ENCODE peak calls at places on chromosomes 2 and 18, in six cellular contexts. F is H1, D is SK-N-SH, E is HepG2, I is GM12878, N is K562. Z is an unnamed sample.

GRCh38 chr2:86603892-86604291 is 19.8 kb downstream of the RNF103 start:
- DNase-seq in D (no peak), F (no peak), N (no peak), I (no peak), E (no peak), Z (no peak)

GRCh38 chr2:128638311-128638710 is 319.6 kb upstream of the HS6ST1 start:
- DNase-seq in I (no peak), E (no peak), D (no peak), F (peak; percentile 52), N (no peak), Z (no peak)

GRCh38 chr18:64717026-64717425 is 568.1 kb upstream of the LINC00305 start:
- DNase-seq in I (no peak), E (no peak), D (no peak), N (no peak), F (no peak), Z (no peak)

GRCh38 chr2:144210076-144210475 is 309.8 kb downstream of the ZEB2 start:
- DNase-seq in E (no peak), F (no peak), N (no peak), D (no peak), I (no peak), Z (no peak)

GRCh38 chr18:3931542-3932112 is 481.7 kb downstream of the TGIF1 start:
- DNase-seq in I (no peak), D (no peak), E (no peak), N (no peak), F (no peak), Z (no peak)

GRCh38 chr2:105175231-105175630 is 66.3 kb upstream of the GPR45 start:
- DNase-seq in D (no peak), E (no peak), I (no peak), N (no peak), F (no peak), Z (no peak)

GRCh38 chr2:238426568-238427434 is at the start of gene ASB1:
- DNase-seq in E (peak; percentile 73), I (peak; percentile 33), N (peak; percentile 83), F (peak; percentile 90), D (peak; percentile 97), Z (peak; percentile 84)

GRCh38 chr2:181126311-181126710 is 145.9 kb downstream of the UBE2E3 start:
- DNase-seq in D (no peak), I (no peak), F (no peak), E (no peak), N (no peak), Z (no peak)

GRCh38 chr2:1793868-1794445 is 49.6 kb upstream of the PXDN start:
- DNase-seq in I (no peak), E (no peak), F (no peak), N (no peak), D (no peak), Z (no peak)

GRCh38 chr2:183488421-183488820 is 364.2 kb downstream of the NUP35 start:
- DNase-seq in I (no peak), F (no peak), D (no peak), E (no peak), N (no peak), Z (no peak)
- TF ChIP-seq POLR2AphosphoS5 in I (no peak), F (no peak), D (no peak), E (no peak), N (no peak), Z (no peak)

DNA sequence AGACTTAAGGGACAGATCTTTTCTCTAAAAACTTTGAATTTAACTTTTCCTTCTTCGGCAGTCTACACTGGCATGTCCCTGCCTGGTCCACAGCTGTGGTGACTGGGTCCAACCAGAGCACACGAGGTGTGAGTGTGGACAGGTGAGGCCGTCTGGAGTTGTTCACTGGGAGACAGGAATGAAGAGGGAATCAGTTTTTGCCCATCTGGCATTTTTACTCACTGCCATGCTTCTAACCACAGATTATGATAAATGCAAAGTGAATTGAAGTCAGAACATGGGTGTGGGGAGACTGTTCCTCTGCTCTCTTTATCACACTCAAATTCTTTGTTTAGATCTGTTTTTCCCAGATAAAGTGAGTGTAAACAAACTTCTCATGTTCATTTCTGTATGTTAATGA is 54.6 kb upstream of the PIEZO2 start:
- DNase-seq in D (no peak), F (no peak), E (no peak), N (no peak), I (no peak), Z (no peak)
- TF ChIP-seq GABPA in D (no peak), F (no peak), E (no peak), N (no peak), I (no peak), Z (no peak)

DNA sequence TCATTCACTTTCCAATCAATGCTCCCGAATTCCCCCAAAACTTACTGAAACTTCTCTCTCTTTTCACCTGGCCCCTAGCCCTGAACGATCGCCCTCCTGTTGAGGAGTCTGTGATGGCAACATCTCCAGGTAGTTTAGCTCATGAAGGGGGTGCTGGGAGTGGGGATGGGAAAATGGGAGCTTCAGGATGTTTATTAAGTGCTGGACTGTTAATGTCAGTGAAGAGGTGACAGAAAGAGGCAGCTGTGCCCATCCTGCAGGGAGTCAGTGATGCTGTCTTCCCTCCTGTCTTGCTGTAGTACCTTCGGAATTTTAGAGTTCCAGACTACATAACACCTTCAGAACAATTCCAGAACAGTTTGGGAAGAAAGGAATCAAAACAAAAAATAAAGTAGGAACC is 308.8 kb downstream of the ALK start:
- DNase-seq in N (no peak), I (no peak), D (no peak), E (no peak), F (no peak), Z (no peak)
- TF ChIP-seq CTCF in N (no peak), I (no peak), D (no peak), E (no peak), F (no peak), Z (no peak)

GRCh38 chr18:62523631-62524442 is 1.0 kb downstream of the ZCCHC2 start:
- DNase-seq in F (peak; percentile 67), D (peak; percentile 66), N (peak; percentile 15), I (no peak), E (no peak), Z (peak; percentile 58)

GRCh38 chr18:62523255-62523588 is 397 bp downstream of the ZCCHC2 start:
- DNase-seq in I (no peak), N (no peak), D (no peak), E (no peak), F (no peak), Z (no peak)

GRCh38 chr18:62524443-62525200 is 1.8 kb downstream of the ZCCHC2 start:
- DNase-seq in E (no peak), N (peak; percentile 44), D (peak; percentile 74), F (peak; percentile 80), I (no peak), Z (no peak)

GRCh38 chr18:62525611-62526010 is 2.8 kb downstream of the ZCCHC2 start:
- DNase-seq in I (no peak), N (no peak), E (no peak), F (no peak), D (no peak), Z (no peak)

DNA sequence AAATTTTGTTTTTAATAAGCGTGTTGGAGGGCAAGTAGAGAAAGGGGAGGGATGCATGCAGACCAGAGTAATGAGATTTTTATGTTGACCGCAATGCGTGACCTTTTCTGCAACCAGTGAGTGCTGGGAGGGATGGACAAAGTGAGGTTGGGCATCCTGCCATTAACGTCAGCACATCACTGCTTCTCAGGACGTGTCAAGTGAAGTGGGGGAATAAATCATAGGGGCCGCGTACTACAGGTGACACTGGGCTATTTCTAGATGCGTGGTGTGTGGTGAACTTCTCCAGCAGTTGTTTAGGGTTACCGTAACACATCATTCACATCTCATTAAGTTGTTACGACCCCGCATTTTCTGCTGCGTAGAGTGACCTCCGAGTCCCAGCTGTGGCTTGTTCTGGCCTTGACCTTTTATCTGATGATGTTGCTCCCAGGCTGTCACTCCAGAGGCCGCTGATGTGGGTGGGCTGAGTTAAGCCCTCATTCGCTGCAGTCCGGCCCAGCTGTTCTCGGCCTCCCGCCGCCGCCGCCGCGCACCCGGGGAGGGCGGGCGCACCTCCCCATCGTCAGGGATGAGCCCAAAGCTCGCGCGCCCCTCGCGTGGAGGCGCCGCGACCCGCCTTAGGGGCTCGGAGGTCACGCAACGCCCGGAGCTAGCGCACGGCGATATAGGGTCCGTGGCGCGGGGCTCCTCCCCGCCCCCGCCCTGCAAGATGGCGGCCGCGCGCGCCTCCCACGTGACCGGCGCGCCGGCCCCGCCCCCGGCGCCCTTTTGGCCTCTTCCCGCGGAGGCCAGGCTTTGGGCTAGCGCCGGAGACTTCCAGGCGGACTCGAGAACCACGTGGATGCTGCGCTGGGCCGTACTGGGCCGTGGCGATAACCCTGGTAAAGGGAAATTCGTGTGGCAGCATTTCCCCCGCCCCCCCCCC is 3.5 kb downstream of the ZCCHC2 start:
- DNase-seq in D (peak; percentile 92), N (peak; percentile 80), I (peak; percentile 48), E (peak; percentile 87), F (peak; percentile 80), Z (peak; percentile 77)
- TF ChIP-seq POLR2AphosphoS5 in D (peak; percentile 72), N (peak; percentile 41), I (peak; percentile 69), E (peak; percentile 47), F (no peak), Z (peak; percentile 79)

DNA sequence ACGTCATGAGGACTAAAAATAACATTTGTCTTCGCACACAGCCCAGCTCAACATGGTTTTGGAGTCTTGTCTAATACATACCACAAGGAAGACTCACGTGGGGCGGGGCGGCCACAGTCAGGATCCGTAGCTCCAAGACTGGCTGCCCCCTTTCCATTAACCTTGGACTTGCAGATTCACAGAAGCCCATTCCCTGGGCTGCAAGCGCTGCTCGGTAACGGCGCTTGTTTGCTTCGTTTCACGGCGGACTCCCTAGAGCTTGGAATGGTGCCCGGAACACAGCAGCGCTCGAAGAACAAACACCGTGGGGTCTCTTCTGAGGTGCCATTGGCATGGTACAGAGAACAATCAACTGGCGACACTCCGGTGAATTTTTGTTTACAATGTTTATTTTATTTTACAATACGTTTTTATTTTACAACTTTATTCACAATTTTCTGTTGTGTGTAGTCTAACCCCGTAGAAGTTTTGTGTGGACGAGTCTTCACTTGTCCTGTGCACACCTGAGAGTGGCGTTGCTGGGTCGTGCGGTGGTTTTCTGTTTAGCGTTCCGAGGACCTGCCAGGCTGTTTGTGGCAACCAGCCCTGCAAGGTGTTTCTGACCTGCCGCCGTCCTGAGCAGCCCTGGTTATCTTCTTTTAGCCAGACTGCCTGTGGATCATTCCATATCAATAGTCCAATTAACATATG is 126.5 kb downstream of the GALR1 start:
- DNase-seq in N (no peak), I (no peak), D (no peak), F (no peak), E (no peak), Z (no peak)
- TF ChIP-seq GABPA in N (no peak), I (no peak), D (no peak), F (no peak), E (no peak), Z (no peak)

GRCh38 chr18:74155276-74155675 is 7.0 kb downstream of the TIMM21 start:
- DNase-seq in N (no peak), D (no peak), F (no peak), I (no peak), E (no peak), Z (no peak)

GRCh38 chr18:74153793-74154192 is 5.5 kb downstream of the TIMM21 start:
- DNase-seq in E (no peak), N (no peak), F (no peak), I (no peak), D (no peak), Z (no peak)

GRCh38 chr18:74153377-74153776 is 5.1 kb downstream of the TIMM21 start:
- DNase-seq in F (no peak), I (no peak), D (no peak), E (no peak), N (no peak), Z (no peak)

GRCh38 chr18:74152270-74152669 is 3.9 kb downstream of the TIMM21 start:
- DNase-seq in D (no peak), E (no peak), F (no peak), I (no peak), N (no peak), Z (no peak)

DNA sequence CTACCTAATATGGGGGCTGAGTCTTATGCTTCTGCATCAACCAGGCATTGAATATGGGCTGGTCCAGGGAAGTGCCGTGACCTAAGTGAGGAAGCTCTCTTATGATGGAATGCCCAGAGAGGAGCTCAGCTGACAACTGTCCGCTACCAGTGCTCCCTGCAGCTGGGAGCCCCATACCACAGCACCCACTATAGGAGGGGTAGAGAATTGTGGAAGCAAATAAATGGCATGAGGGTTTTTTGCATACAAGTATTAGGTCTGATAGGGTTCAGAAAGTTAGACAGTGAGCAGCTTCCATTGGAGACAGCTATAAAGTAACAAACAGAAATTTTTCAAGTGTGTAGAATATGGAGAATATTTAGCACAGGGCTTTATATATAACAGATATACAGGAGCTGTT is 4.6 kb downstream of the TIMM21 start:
- DNase-seq in D (no peak), F (no peak), N (no peak), E (no peak), I (no peak), Z (peak; percentile 24)
- TF ChIP-seq CTCF in D (peak; percentile 37), F (peak; percentile 56), N (peak; percentile 36), E (no peak), I (peak; percentile 15), Z (peak; percentile 73)